ENCODE peak calls at places on chromosome 6, in seven cellular contexts. G is kidney; L is RWPE2; C is heart right ventricle; J is CD8-positive, alpha-beta memory T cell; V is endodermal cell; X is upper lobe of left lung. T is an unnamed sample.

GRCh38 chr6:34474754-34475153 is 8.9 kb downstream of the PACSIN1 start:
- DNase-seq in X (no peak), J (no peak), G (no peak), C (no peak), L (no peak), V (no peak), T (no peak)

GRCh38 chr6:101083533-101084172 is 202.5 kb upstream of the ASCC3 start:
- DNase-seq in J (no peak), C (no peak), G (no peak), X (no peak), V (no peak), L (peak; percentile 39), T (no peak)

GRCh38 chr6:129050086-129050485 is 167.1 kb downstream of the LAMA2 start:
- DNase-seq in L (no peak), X (no peak), V (peak; percentile 40), G (no peak), C (no peak), J (no peak), T (no peak)

GRCh38 chr6:56749632-56750151 is 107.0 kb upstream of the DST start:
- DNase-seq in J (no peak), C (no peak), V (no peak), G (no peak), L (no peak), X (no peak), T (no peak)

GRCh38 chr6:100230976-100231316 is 233.8 kb downstream of the SIM1 start:
- DNase-seq in X (no peak), C (no peak), J (no peak), V (no peak), G (no peak), L (no peak), T (no peak)

GRCh38 chr6:48628316-48628715 is 517.3 kb upstream of the PTCHD4 start:
- DNase-seq in X (no peak), G (no peak), C (no peak), J (no peak), L (no peak), V (no peak), T (no peak)

GRCh38 chr6:112163295-112164257 is 76.2 kb downstream of the FAM229B start:
- DNase-seq in C (peak; percentile 52), V (peak; percentile 94), L (no peak), G (no peak), J (peak; percentile 46), X (no peak), T (peak; percentile 60)

GRCh38 chr6:151325075-151326050 is 66.0 kb downstream of the ZBTB2 start:
- DNase-seq in G (peak; percentile 87), J (no peak), X (peak; percentile 87), C (peak; percentile 61), V (peak; percentile 68), L (no peak), T (no peak)

GRCh38 chr6:168007592-168008338 is 10.3 kb downstream of the KIF25 start:
- DNase-seq in X (no peak), C (no peak), G (no peak), L (peak; percentile 84), V (no peak), J (no peak), T (no peak)

GRCh38 chr6:113529191-113529590 is 328.0 kb upstream of the MARCKS start:
- DNase-seq in X (no peak), L (no peak), J (no peak), V (no peak), C (no peak), G (no peak), T (no peak)

GRCh38 chr6:35906499-35906846 is 14.4 kb downstream of the SRPK1 start:
- DNase-seq in G (no peak), L (no peak), V (no peak), C (no peak), X (no peak), J (no peak), T (no peak)

GRCh38 chr6:35905841-35906498 is 14.9 kb downstream of the SRPK1 start:
- DNase-seq in L (no peak), C (no peak), G (no peak), X (no peak), V (no peak), J (no peak), T (no peak)

GRCh38 chr6:35900448-35900847 is 20.4 kb downstream of the SRPK1 start:
- DNase-seq in G (no peak), J (no peak), X (no peak), C (no peak), L (no peak), V (no peak), T (no peak)

GRCh38 chr6:35905141-35905785 is 15.6 kb downstream of the SRPK1 start:
- DNase-seq in X (no peak), C (no peak), L (no peak), G (no peak), V (no peak), J (no peak), T (no peak)

DNA sequence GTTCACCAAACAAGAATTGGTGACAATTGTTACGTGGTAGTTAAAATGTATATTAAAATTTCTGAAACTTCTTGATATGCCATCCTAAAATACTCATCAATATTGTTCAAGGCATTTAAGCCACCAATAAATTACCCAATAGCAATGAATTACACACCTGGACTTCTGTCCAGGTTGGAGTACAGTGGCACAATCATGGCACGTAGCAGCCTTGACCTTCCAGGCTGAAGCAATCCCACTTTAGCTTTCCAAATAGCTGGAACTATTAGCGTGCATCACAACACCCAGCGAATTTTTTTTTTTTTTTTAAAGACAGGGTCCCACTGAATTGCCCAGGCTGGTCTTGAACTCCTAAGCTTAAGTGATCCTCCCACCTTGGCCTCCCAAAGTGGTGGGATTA is 17.2 kb downstream of the SRPK1 start:
- DNase-seq in G (no peak), X (no peak), J (no peak), L (no peak), V (no peak), C (no peak), T (no peak)
- H3K4me3 ChIP-seq in G (no peak overlapping the region), X (no peak overlapping the region), J (no peak overlapping the region), L (no peak overlapping the region), V (no peak overlapping the region), C (no peak overlapping the region), T (no peak overlapping the region)

GRCh38 chr6:108616544-108616943 is 55.8 kb downstream of the FOXO3 start:
- DNase-seq in L (no peak), J (no peak), X (no peak), G (no peak), V (no peak), C (no peak), T (no peak)

GRCh38 chr6:108618623-108619152 is 58.0 kb downstream of the FOXO3 start:
- DNase-seq in G (no peak), V (no peak), X (no peak), J (no peak), L (no peak), C (no peak), T (no peak)

GRCh38 chr6:108621117-108621516 is 60.4 kb downstream of the FOXO3 start:
- DNase-seq in G (peak; percentile 71), X (no peak), V (peak; percentile 47), C (no peak), L (no peak), J (no peak), T (no peak)

GRCh38 chr6:108616973-108617372 is 56.3 kb downstream of the FOXO3 start:
- DNase-seq in V (no peak), C (no peak), X (no peak), G (no peak), J (no peak), L (no peak), T (no peak)

DNA sequence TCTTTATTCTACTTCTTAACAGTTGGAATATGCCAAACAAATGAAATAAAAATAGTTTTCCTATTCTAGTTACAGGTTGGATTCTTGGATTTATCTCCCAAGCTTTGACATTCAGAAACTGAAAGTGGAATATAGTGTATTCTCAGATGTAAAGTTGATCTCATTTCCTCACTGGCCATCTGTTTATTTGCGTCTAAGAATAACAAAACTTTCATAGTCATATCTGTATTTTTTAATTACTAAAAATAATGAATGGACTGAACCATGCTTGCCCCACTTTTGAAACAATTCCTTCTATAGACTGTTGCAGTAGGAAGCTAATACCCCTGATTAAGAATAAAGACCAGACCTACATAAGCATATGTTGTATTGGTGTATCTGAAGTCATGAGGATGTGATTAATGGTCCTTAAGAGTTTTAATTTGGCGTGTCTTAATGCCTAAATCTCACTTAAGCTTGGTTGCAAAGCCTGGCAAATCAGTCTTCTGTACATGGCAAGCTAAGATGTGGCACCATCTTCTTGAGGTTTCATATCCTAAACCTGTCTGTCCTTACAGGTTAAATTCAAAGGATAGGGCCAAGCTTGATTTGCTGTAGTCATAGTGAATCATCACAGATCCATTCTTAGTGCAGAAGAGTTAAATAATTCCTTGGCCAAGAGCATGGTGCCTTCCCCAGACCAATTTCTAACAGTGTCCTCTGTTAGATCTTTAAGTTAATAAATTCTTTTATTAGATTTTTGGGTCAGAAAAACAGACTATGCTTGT is 58.9 kb downstream of the FOXO3 start:
- DNase-seq in C (no peak), X (no peak), V (no peak), J (no peak), L (no peak), G (no peak), T (no peak)
- H3K4me3 ChIP-seq in C (no peak overlapping the region), X (no peak overlapping the region), V (no peak overlapping the region), J (no peak overlapping the region), L (no peak overlapping the region), G (no peak overlapping the region), T (no peak overlapping the region)

GRCh38 chr6:140590641-140591040 is 1216.2 kb upstream of the CITED2 start:
- DNase-seq in J (no peak), C (no peak), L (no peak), G (no peak), V (no peak), X (no peak), T (no peak)

GRCh38 chr6:140581601-140582000 is 1207.2 kb upstream of the CITED2 start:
- DNase-seq in J (no peak), X (no peak), G (no peak), V (no peak), C (no peak), L (no peak), T (no peak)

GRCh38 chr6:140586426-140587061 is 1212.1 kb upstream of the CITED2 start:
- DNase-seq in C (no peak), L (no peak), V (no peak), J (no peak), X (no peak), G (no peak), T (no peak)
- H3K4me3 ChIP-seq in C (no peak overlapping the region), L (no peak overlapping the region), V (no peak overlapping the region), J (no peak overlapping the region), X (no peak overlapping the region), G (no peak overlapping the region), T (no peak overlapping the region)

DNA sequence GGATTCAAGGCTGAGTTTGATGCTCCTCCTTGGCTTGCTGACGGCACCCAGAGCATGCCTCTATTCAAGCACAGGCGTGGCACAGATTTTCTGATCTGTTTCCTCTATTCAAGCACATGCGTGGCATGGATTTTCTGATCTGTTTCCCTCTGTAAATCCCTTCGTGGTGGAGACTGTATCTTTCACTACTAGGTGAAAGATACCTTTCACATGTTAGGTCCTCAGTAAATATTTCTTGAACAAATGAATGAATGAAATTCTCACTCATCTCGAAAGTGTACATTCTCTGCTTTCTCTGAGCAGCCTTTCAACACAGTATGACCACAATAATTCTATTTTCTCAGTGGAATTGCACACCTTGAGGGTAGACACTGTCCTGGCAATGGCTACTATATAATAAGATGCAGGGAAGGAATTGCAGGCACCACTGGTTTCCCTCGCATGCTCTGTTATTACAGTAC is 72.6 kb upstream of the F13A1 start:
- DNase-seq in J (no peak), C (no peak), X (no peak), L (no peak), G (no peak), V (no peak), T (no peak)
- H3K4me3 ChIP-seq in J (no peak overlapping the region), C (no peak overlapping the region), X (no peak overlapping the region), L (no peak overlapping the region), G (no peak overlapping the region), V (no peak overlapping the region), T (no peak overlapping the region)

GRCh38 chr6:3911130-3911529 is 62.0 kb downstream of the FAM50B start:
- DNase-seq in J (no peak), G (no peak), L (no peak), C (no peak), V (peak; percentile 15), X (no peak), T (no peak)
- H3K4me3 ChIP-seq in J (no peak overlapping the region), G (no peak overlapping the region), L (no peak overlapping the region), C (no peak overlapping the region), V (no peak overlapping the region), X (no peak overlapping the region), T (no peak overlapping the region)

T was measured in Jurkat, Clone E6-1.